ENCODE peak calls at places on chromosomes 2 and 18, in nine cellular contexts. One of them, this sample, is unnamed.

GRCh38 chr18:48983793-48984437 is 33.1 kb upstream of the SMAD7 start:
- DNase-seq in mammary epithelial cell: no peak
- DNase-seq in iPS DF 6.9: no peak
- DNase-seq in HT1080: no peak
- DNase-seq in neural crest cell: no peak
- DNase-seq in Karpas-422: no peak
- DNase-seq in BJ: no peak
- DNase-seq in iris pigment epithelial cell: no peak
- DNase-seq in hypothalamus: no peak
- DNase-seq in this sample: no peak

GRCh38 chr2:20634430-20635095 is 16.3 kb downstream of the HS1BP3 start:
- DNase-seq in mammary epithelial cell: peak; percentile 60
- DNase-seq in iPS DF 6.9: no peak
- DNase-seq in HT1080: peak; percentile 40
- DNase-seq in iris pigment epithelial cell: peak; percentile 75
- DNase-seq in BJ: no peak
- DNase-seq in hypothalamus: no peak
- DNase-seq in neural crest cell: no peak
- DNase-seq in Karpas-422: no peak
- DNase-seq in this sample: no peak

GRCh38 chr2:143284087-143284675 is 155.0 kb downstream of the ARHGAP15 start:
- DNase-seq in mammary epithelial cell: peak; percentile 21
- DNase-seq in neural crest cell: no peak
- DNase-seq in BJ: no peak
- DNase-seq in hypothalamus: no peak
- DNase-seq in iPS DF 6.9: no peak
- DNase-seq in Karpas-422: peak; percentile 84
- DNase-seq in HT1080: no peak
- DNase-seq in iris pigment epithelial cell: peak; percentile 52
- DNase-seq in this sample: no peak

GRCh38 chr18:13440277-13441248 is 222.0 kb downstream of the LDLRAD4 start:
- DNase-seq in Karpas-422: peak; percentile 44
- DNase-seq in hypothalamus: no peak
- DNase-seq in iris pigment epithelial cell: no peak
- DNase-seq in iPS DF 6.9: no peak
- DNase-seq in BJ: no peak
- DNase-seq in mammary epithelial cell: no peak
- DNase-seq in HT1080: no peak
- DNase-seq in neural crest cell: no peak
- DNase-seq in this sample: no peak

GRCh38 chr18:3722662-3723433 is 272.9 kb downstream of the TGIF1 start:
- DNase-seq in hypothalamus: no peak
- DNase-seq in HT1080: no peak
- DNase-seq in Karpas-422: no peak
- DNase-seq in BJ: no peak
- DNase-seq in mammary epithelial cell: no peak
- DNase-seq in iris pigment epithelial cell: no peak
- DNase-seq in neural crest cell: no peak
- DNase-seq in iPS DF 6.9: no peak
- DNase-seq in this sample: no peak

GRCh38 chr2:207816546-207816945 is 46.8 kb upstream of the FZD5 start:
- DNase-seq in hypothalamus: no peak
- DNase-seq in Karpas-422: no peak
- DNase-seq in iPS DF 6.9: no peak
- DNase-seq in HT1080: no peak
- DNase-seq in mammary epithelial cell: no peak
- DNase-seq in BJ: no peak
- DNase-seq in iris pigment epithelial cell: no peak
- DNase-seq in neural crest cell: no peak
- DNase-seq in this sample: no peak

GRCh38 chr2:76895469-76895868 is 626.7 kb downstream of the LRRTM4 start:
- DNase-seq in neural crest cell: no peak
- DNase-seq in iris pigment epithelial cell: peak; percentile 82
- DNase-seq in BJ: no peak
- DNase-seq in HT1080: peak; percentile 64
- DNase-seq in mammary epithelial cell: no peak
- DNase-seq in Karpas-422: no peak
- DNase-seq in iPS DF 6.9: no peak
- DNase-seq in hypothalamus: no peak
- DNase-seq in this sample: no peak

GRCh38 chr2:238260879-238261278 is 21.0 kb upstream of the HES6 start:
- DNase-seq in BJ: no peak
- DNase-seq in iPS DF 6.9: no peak
- DNase-seq in iris pigment epithelial cell: no peak
- DNase-seq in hypothalamus: no peak
- DNase-seq in mammary epithelial cell: no peak
- DNase-seq in neural crest cell: no peak
- DNase-seq in HT1080: no peak
- DNase-seq in Karpas-422: no peak
- DNase-seq in this sample: no peak

GRCh38 chr18:38961880-38962279 is 1396.3 kb upstream of the CELF4 start:
- DNase-seq in BJ: no peak
- DNase-seq in mammary epithelial cell: no peak
- DNase-seq in neural crest cell: no peak
- DNase-seq in hypothalamus: no peak
- DNase-seq in iPS DF 6.9: peak; percentile 4
- DNase-seq in iris pigment epithelial cell: no peak
- DNase-seq in Karpas-422: no peak
- DNase-seq in HT1080: no peak
- DNase-seq in this sample: no peak

GRCh38 chr2:9637330-9637729 is 6.5 kb upstream of the YWHAQ start:
- DNase-seq in iPS DF 6.9: no peak
- DNase-seq in Karpas-422: no peak
- DNase-seq in BJ: no peak
- DNase-seq in neural crest cell: no peak
- DNase-seq in HT1080: peak; percentile 98
- DNase-seq in mammary epithelial cell: peak; percentile 83
- DNase-seq in hypothalamus: no peak
- DNase-seq in iris pigment epithelial cell: peak; percentile 72
- DNase-seq in this sample: no peak

GRCh38 chr2:241733391-241734207 is 831 bp upstream of the D2HGDH start:
- DNase-seq in BJ: no peak
- DNase-seq in Karpas-422: peak; percentile 43
- DNase-seq in hypothalamus: no peak
- DNase-seq in iris pigment epithelial cell: no peak
- DNase-seq in mammary epithelial cell: peak; percentile 80
- DNase-seq in iPS DF 6.9: no peak
- DNase-seq in HT1080: no peak
- DNase-seq in neural crest cell: no peak
- DNase-seq in this sample: no peak

GRCh38 chr2:48131503-48132293 is 225.4 kb upstream of the FBXO11 start:
- DNase-seq in BJ: peak; percentile 83
- DNase-seq in mammary epithelial cell: no peak
- DNase-seq in neural crest cell: no peak
- DNase-seq in hypothalamus: no peak
- DNase-seq in iris pigment epithelial cell: peak; percentile 86
- DNase-seq in iPS DF 6.9: no peak
- DNase-seq in HT1080: peak; percentile 22
- DNase-seq in Karpas-422: no peak
- DNase-seq in this sample: no peak

GRCh38 chr2:101737478-101738240 is 40.2 kb downstream of the MAP4K4 start:
- DNase-seq in BJ: no peak
- DNase-seq in hypothalamus: no peak
- DNase-seq in mammary epithelial cell: peak; percentile 89
- DNase-seq in iPS DF 6.9: no peak
- DNase-seq in Karpas-422: no peak
- DNase-seq in neural crest cell: no peak
- DNase-seq in iris pigment epithelial cell: peak; percentile 65
- DNase-seq in HT1080: peak; percentile 33
- DNase-seq in this sample: no peak

GRCh38 chr2:213225866-213226265 is 58.4 kb upstream of the SPAG16 start:
- DNase-seq in neural crest cell: no peak
- DNase-seq in HT1080: no peak
- DNase-seq in iris pigment epithelial cell: no peak
- DNase-seq in Karpas-422: no peak
- DNase-seq in mammary epithelial cell: no peak
- DNase-seq in BJ: no peak
- DNase-seq in iPS DF 6.9: no peak
- DNase-seq in hypothalamus: no peak
- DNase-seq in this sample: no peak

GRCh38 chr2:134431837-134432437 is 178.1 kb downstream of the MGAT5 start:
- DNase-seq in hypothalamus: no peak
- DNase-seq in neural crest cell: no peak
- DNase-seq in iris pigment epithelial cell: peak; percentile 55
- DNase-seq in HT1080: peak; percentile 70
- DNase-seq in BJ: no peak
- DNase-seq in Karpas-422: no peak
- DNase-seq in iPS DF 6.9: no peak
- DNase-seq in mammary epithelial cell: peak; percentile 38
- DNase-seq in this sample: no peak

GRCh38 chr2:229363126-229363814 is 92.2 kb upstream of the PID1 start:
- DNase-seq in iPS DF 6.9: no peak
- DNase-seq in neural crest cell: no peak
- DNase-seq in HT1080: no peak
- DNase-seq in Karpas-422: no peak
- DNase-seq in mammary epithelial cell: peak; percentile 78
- DNase-seq in iris pigment epithelial cell: peak; percentile 29
- DNase-seq in hypothalamus: no peak
- DNase-seq in BJ: no peak
- DNase-seq in this sample: no peak

GRCh38 chr2:46956981-46957531 is 41.5 kb upstream of the MCFD2 start:
- DNase-seq in mammary epithelial cell: no peak
- DNase-seq in iris pigment epithelial cell: no peak
- DNase-seq in neural crest cell: no peak
- DNase-seq in BJ: no peak
- DNase-seq in HT1080: no peak
- DNase-seq in Karpas-422: no peak
- DNase-seq in hypothalamus: no peak
- DNase-seq in iPS DF 6.9: no peak
- DNase-seq in this sample: no peak

GRCh38 chr18:44537521-44537920 is 143.2 kb upstream of the SETBP1 start:
- DNase-seq in Karpas-422: no peak
- DNase-seq in BJ: peak; percentile 74
- DNase-seq in hypothalamus: no peak
- DNase-seq in iPS DF 6.9: no peak
- DNase-seq in HT1080: peak; percentile 90
- DNase-seq in iris pigment epithelial cell: peak; percentile 63
- DNase-seq in mammary epithelial cell: peak; percentile 89
- DNase-seq in neural crest cell: no peak
- DNase-seq in this sample: no peak

GRCh38 chr2:196587061-196587460 is 52.5 kb upstream of the CCDC150 start:
- DNase-seq in HT1080: no peak
- DNase-seq in BJ: no peak
- DNase-seq in iris pigment epithelial cell: no peak
- DNase-seq in neural crest cell: no peak
- DNase-seq in Karpas-422: no peak
- DNase-seq in hypothalamus: no peak
- DNase-seq in iPS DF 6.9: no peak
- DNase-seq in mammary epithelial cell: no peak
- DNase-seq in this sample: no peak

GRCh38 chr2:201839727-201840126 is 33.4 kb downstream of the CDK15 start:
- DNase-seq in Karpas-422: no peak
- DNase-seq in iris pigment epithelial cell: peak; percentile 31
- DNase-seq in neural crest cell: no peak
- DNase-seq in HT1080: no peak
- DNase-seq in iPS DF 6.9: no peak
- DNase-seq in hypothalamus: no peak
- DNase-seq in BJ: no peak
- DNase-seq in mammary epithelial cell: no peak
- DNase-seq in this sample: no peak

GRCh38 chr2:185385157-185385556 is 353.4 kb upstream of the FSIP2 start:
- DNase-seq in HT1080: no peak
- DNase-seq in mammary epithelial cell: no peak
- DNase-seq in hypothalamus: no peak
- DNase-seq in Karpas-422: no peak
- DNase-seq in BJ: no peak
- DNase-seq in iPS DF 6.9: no peak
- DNase-seq in neural crest cell: no peak
- DNase-seq in iris pigment epithelial cell: no peak
- DNase-seq in this sample: no peak

GRCh38 chr2:68416081-68416675 is 50.9 kb downstream of the FBXO48 start:
- DNase-seq in Karpas-422: no peak
- DNase-seq in mammary epithelial cell: no peak
- DNase-seq in iris pigment epithelial cell: no peak
- DNase-seq in neural crest cell: no peak
- DNase-seq in hypothalamus: no peak
- DNase-seq in HT1080: no peak
- DNase-seq in iPS DF 6.9: no peak
- DNase-seq in BJ: no peak
- DNase-seq in this sample: no peak

GRCh38 chr18:68764016-68764415 is 33.9 kb upstream of the CCDC102B start:
- DNase-seq in iPS DF 6.9: no peak
- DNase-seq in iris pigment epithelial cell: peak; percentile 47
- DNase-seq in HT1080: no peak
- DNase-seq in Karpas-422: no peak
- DNase-seq in mammary epithelial cell: peak; percentile 10
- DNase-seq in neural crest cell: no peak
- DNase-seq in BJ: no peak
- DNase-seq in hypothalamus: no peak
- DNase-seq in this sample: no peak

GRCh38 chr2:38037757-38038615 is 38.0 kb downstream of the CYP1B1 start:
- DNase-seq in HT1080: no peak
- DNase-seq in Karpas-422: peak; percentile 46
- DNase-seq in BJ: peak; percentile 19
- DNase-seq in mammary epithelial cell: peak; percentile 41
- DNase-seq in hypothalamus: no peak
- DNase-seq in neural crest cell: no peak
- DNase-seq in iPS DF 6.9: peak; percentile 33
- DNase-seq in iris pigment epithelial cell: peak; percentile 88
- DNase-seq in this sample: no peak

GRCh38 chr2:98839292-98839691 is 96.7 kb downstream of the CRACDL start:
- DNase-seq in iris pigment epithelial cell: peak; percentile 59
- DNase-seq in Karpas-422: no peak
- DNase-seq in HT1080: peak; percentile 44
- DNase-seq in hypothalamus: no peak
- DNase-seq in neural crest cell: no peak
- DNase-seq in iPS DF 6.9: no peak
- DNase-seq in BJ: no peak
- DNase-seq in mammary epithelial cell: peak; percentile 49
- DNase-seq in this sample: no peak

GRCh38 chr18:50817898-50818250 is 1.9 kb downstream of the MRO start:
- DNase-seq in Karpas-422: no peak
- DNase-seq in mammary epithelial cell: no peak
- DNase-seq in iPS DF 6.9: no peak
- DNase-seq in hypothalamus: no peak
- DNase-seq in HT1080: peak; percentile 32
- DNase-seq in neural crest cell: no peak
- DNase-seq in iris pigment epithelial cell: peak; percentile 60
- DNase-seq in BJ: no peak
- DNase-seq in this sample: no peak

GRCh38 chr2:235833971-235834620 is 334.1 kb downstream of the GBX2 start:
- DNase-seq in HT1080: no peak
- DNase-seq in mammary epithelial cell: no peak
- DNase-seq in iPS DF 6.9: no peak
- DNase-seq in hypothalamus: no peak
- DNase-seq in neural crest cell: no peak
- DNase-seq in iris pigment epithelial cell: no peak
- DNase-seq in BJ: no peak
- DNase-seq in Karpas-422: no peak
- DNase-seq in this sample: no peak

GRCh38 chr2:37880546-37880945 is 44.5 kb upstream of the RMDN2 start:
- DNase-seq in BJ: no peak
- DNase-seq in HT1080: no peak
- DNase-seq in neural crest cell: no peak
- DNase-seq in mammary epithelial cell: no peak
- DNase-seq in iPS DF 6.9: no peak
- DNase-seq in Karpas-422: peak; percentile 47
- DNase-seq in iris pigment epithelial cell: no peak
- DNase-seq in hypothalamus: no peak
- DNase-seq in this sample: no peak

GRCh38 chr2:81835318-81836000 is 1530.9 kb upstream of the LRRTM1 start:
- DNase-seq in mammary epithelial cell: peak; percentile 0
- DNase-seq in HT1080: peak; percentile 82
- DNase-seq in BJ: no peak
- DNase-seq in hypothalamus: no peak
- DNase-seq in neural crest cell: no peak
- DNase-seq in Karpas-422: no peak
- DNase-seq in iPS DF 6.9: no peak
- DNase-seq in iris pigment epithelial cell: no peak
- DNase-seq in this sample: no peak

GRCh38 chr2:129481306-129482219 is 497.9 kb upstream of the RAB6C start:
- DNase-seq in iris pigment epithelial cell: no peak
- DNase-seq in hypothalamus: no peak
- DNase-seq in neural crest cell: no peak
- DNase-seq in Karpas-422: no peak
- DNase-seq in HT1080: no peak
- DNase-seq in mammary epithelial cell: no peak
- DNase-seq in BJ: no peak
- DNase-seq in iPS DF 6.9: no peak
- DNase-seq in this sample: no peak

GRCh38 chr2:11103984-11104793 is 51.1 kb upstream of the SLC66A3 start:
- DNase-seq in hypothalamus: no peak
- DNase-seq in mammary epithelial cell: no peak
- DNase-seq in neural crest cell: no peak
- DNase-seq in Karpas-422: no peak
- DNase-seq in iPS DF 6.9: no peak
- DNase-seq in BJ: no peak
- DNase-seq in iris pigment epithelial cell: no peak
- DNase-seq in HT1080: no peak
- DNase-seq in this sample: no peak